ENCODE peak calls at places on chromosomes 6 and 20, in six cellular contexts. N, Q, V, C, M and K are unnamed samples.

GRCh38 chr20:36611625-36612024 is 6.0 kb downstream of the RAB5IF start:
- DNase-seq in N (no peak), Q (no peak), V (no peak), C (no peak), M (no peak), K (no peak)

GRCh38 chr6:107666084-107666981 is 157.8 kb downstream of the SCML4 start:
- DNase-seq in N (no peak), Q (no peak), V (no peak), C (no peak), M (no peak), K (no peak)

GRCh38 chr6:109197061-109197460 is 101.8 kb downstream of the CEP57L1 start:
- DNase-seq in N (no peak), Q (no peak), V (no peak), C (no peak), M (no peak), K (no peak)

GRCh38 chr6:105990151-105990550 is 96.0 kb upstream of the PRDM1 start:
- DNase-seq in N (no peak), Q (no peak), V (no peak), C (no peak), M (no peak), K (no peak)

GRCh38 chr6:152110878-152111820 is 303.7 kb downstream of the ESR1 start:
- DNase-seq in N (no peak), Q (no peak), V (no peak), C (no peak), M (peak; percentile 66), K (peak; percentile 74)

GRCh38 chr6:44150317-44150917 is 8.2 kb upstream of the CAPN11 start:
- DNase-seq in N (no peak), Q (no peak), V (no peak), C (no peak), M (no peak), K (no peak)

GRCh38 chr6:1285589-1286340 is 26.1 kb upstream of the FOXQ1 start:
- DNase-seq in N (no peak), Q (no peak), V (no peak), C (no peak), M (no peak), K (no peak)

GRCh38 chr6:28664870-28665396 is 139.3 kb downstream of the GPX5 start:
- DNase-seq in N (no peak), Q (no peak), V (no peak), C (no peak), M (no peak), K (no peak)

GRCh38 chr6:39279539-39279938 is 34.7 kb downstream of the KCNK17 start:
- DNase-seq in N (no peak), Q (no peak), V (no peak), C (no peak), M (no peak), K (no peak)

GRCh38 chr6:137001287-137001976 is 43.3 kb downstream of the IL20RA start:
- DNase-seq in N (no peak), Q (no peak), V (no peak), C (no peak), M (no peak), K (no peak)

GRCh38 chr6:52285174-52286068 is 879 bp upstream of the MCM3 start:
- DNase-seq in N (no peak), Q (no peak), V (no peak), C (no peak), M (peak; percentile 13), K (no peak)

GRCh38 chr6:97947841-97948240 is 664.8 kb upstream of the MMS22L start:
- DNase-seq in N (no peak), Q (no peak), V (no peak), C (no peak), M (no peak), K (peak; percentile 67)

GRCh38 chr20:61436674-61437279 is 184.7 kb downstream of the CDH4 start:
- DNase-seq in N (no peak), Q (no peak), V (peak; percentile 48), C (no peak), M (no peak), K (no peak)

GRCh38 chr6:22399693-22400092 is 102.9 kb upstream of the PRL start:
- DNase-seq in N (no peak), Q (no peak), V (no peak), C (no peak), M (no peak), K (no peak)

GRCh38 chr6:13429406-13429753 is 58.0 kb downstream of the GFOD1 start:
- DNase-seq in N (no peak), Q (no peak), V (no peak), C (no peak), M (no peak), K (no peak)

GRCh38 chr6:39370021-39370420 is 47.5 kb upstream of the KCNK16 start:
- DNase-seq in N (no peak), Q (no peak), V (no peak), C (no peak), M (no peak), K (no peak)

GRCh38 chr6:147947521-147947920 is 395.1 kb upstream of the SASH1 start:
- DNase-seq in N (no peak), Q (no peak), V (no peak), C (no peak), M (peak; percentile 71), K (no peak)

GRCh38 chr6:41707565-41708200 is 27.7 kb downstream of the TFEB start:
- DNase-seq in N (peak; percentile 32), Q (peak; percentile 43), V (no peak), C (no peak), M (no peak), K (no peak)

GRCh38 chr6:157714153-157714490 is 108.9 kb upstream of the SNX9 start:
- DNase-seq in N (no peak), Q (no peak), V (no peak), C (no peak), M (peak; percentile 80), K (no peak)

GRCh38 chr6:125314019-125314581 is 12.3 kb upstream of the HDDC2 start:
- DNase-seq in N (peak; percentile 21), Q (peak; percentile 16), V (peak; percentile 15), C (peak; percentile 41), M (no peak), K (peak; percentile 77)

GRCh38 chr20:50339196-50339901 is 148.7 kb downstream of the CEBPB start:
- DNase-seq in N (no peak), Q (no peak), V (no peak), C (no peak), M (no peak), K (no peak)